ENCODE peak calls at places on chromosomes 7 and 10, in five cellular contexts. C is transverse colon, Q is tibial nerve, N is K562, I is A549. V is an unnamed sample.

GRCh38 chr10:97633921-97634320 is 621 bp upstream of the MORN4 start:
- DNase-seq in C (peak; percentile 10), Q (no peak), N (no peak), I (no peak), V (peak; percentile 30)

GRCh38 chr7:137097111-137097510 is 228.7 kb downstream of the CHRM2 start:
- DNase-seq in C (no peak), Q (no peak), N (no peak), I (no peak), V (no peak)

GRCh38 chr7:4612939-4613841 is 68.9 kb upstream of the FOXK1 start:
- DNase-seq in C (peak; percentile 18), Q (no peak), N (no peak), I (no peak), V (peak; percentile 10)

GRCh38 chr7:28316489-28316888 is 95.8 kb upstream of the CREB5 start:
- DNase-seq in C (no peak), Q (no peak), N (no peak), I (no peak), V (no peak)

GRCh38 chr7:41175435-41175834 is 527.5 kb downstream of the INHBA start:
- DNase-seq in C (no peak), Q (no peak), N (no peak), I (no peak), V (no peak)

GRCh38 chr10:20963721-20964595 is 66.8 kb upstream of the NEBL start:
- DNase-seq in C (no peak), Q (no peak), N (no peak), I (no peak), V (no peak)

GRCh38 chr10:106189254-106189653 is 975.3 kb downstream of the SORCS1 start:
- DNase-seq in C (no peak), Q (no peak), N (no peak), I (no peak), V (no peak)

GRCh38 chr7:1950623-1951523 is 280.8 kb downstream of the ELFN1 start:
- DNase-seq in C (peak; percentile 49), Q (peak; percentile 17), N (peak; percentile 70), I (no peak), V (no peak)

GRCh38 chr10:33240931-33241330 is 93.5 kb downstream of the NRP1 start:
- DNase-seq in C (no peak), Q (no peak), N (no peak), I (no peak), V (no peak)

GRCh38 chr10:14500172-14500765 is 169.5 kb upstream of the FRMD4A start:
- DNase-seq in C (peak; percentile 58), Q (no peak), N (no peak), I (no peak), V (no peak)

GRCh38 chr7:130985361-130985760 is 251.4 kb upstream of the KLF14 start:
- DNase-seq in C (no peak), Q (no peak), N (no peak), I (no peak), V (no peak)

GRCh38 chr7:136869991-136870798 is 1.7 kb downstream of the CHRM2 start:
- DNase-seq in C (no peak), Q (no peak), N (no peak), I (no peak), V (no peak)

GRCh38 chr10:69470463-69471163 is 19.3 kb downstream of the TSPAN15 start:
- DNase-seq in C (no peak), Q (no peak), N (no peak), I (no peak), V (no peak)

DNA sequence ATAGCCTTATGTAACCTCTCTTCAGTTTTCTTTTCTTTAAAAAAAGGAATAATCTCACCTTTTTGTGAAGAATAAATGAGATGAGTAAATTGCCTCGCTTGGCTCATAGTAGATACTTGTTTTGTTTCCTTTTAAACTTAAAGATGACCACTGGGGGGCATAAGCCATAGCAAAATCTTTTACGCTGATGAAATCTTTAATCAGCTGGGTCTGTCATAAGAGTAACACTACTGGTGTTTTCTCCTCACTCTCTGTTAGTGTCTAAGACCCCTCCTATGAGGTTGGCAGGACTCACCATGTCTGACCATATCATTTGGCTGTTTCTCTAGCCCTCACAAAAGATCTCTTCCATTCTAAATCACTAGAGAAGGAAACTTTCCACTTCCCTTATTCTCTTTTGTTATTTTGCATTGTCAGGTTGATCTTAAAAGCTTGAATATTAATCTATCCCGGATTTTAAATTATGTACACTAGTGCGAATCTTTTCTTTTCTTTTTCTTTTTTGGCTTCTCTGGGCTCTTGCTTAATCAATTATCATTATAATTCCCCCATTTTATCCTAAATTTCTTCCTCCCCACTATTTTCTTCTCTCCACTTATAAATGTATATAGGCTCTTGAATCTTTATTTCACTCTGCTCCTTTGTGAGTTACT is 12.5 kb downstream of the STAG3 start:
- DNase-seq in C (no peak), Q (no peak), N (peak; percentile 49), I (peak; percentile 58), V (no peak)
- TF ChIP-seq CTCF in C (peak; percentile 36), Q (peak; percentile 57), N (peak; percentile 73), I (peak; percentile 63), V (no peak)

GRCh38 chr7:47544416-47544815 is 37.5 kb downstream of the TNS3 start:
- DNase-seq in C (no peak), Q (no peak), N (no peak), I (no peak), V (no peak)
- H3K27ac ChIP-seq in C (no peak overlapping the region), Q (no peak overlapping the region), N (no peak overlapping the region), I (peak overlapping the region; percentile 29), V (no peak overlapping the region)

GRCh38 chr10:117615649-117616048 is 73.1 kb downstream of the EMX2 start:
- DNase-seq in C (no peak), Q (no peak), N (no peak), I (no peak), V (no peak)

GRCh38 chr10:117617664-117618063 is 75.1 kb downstream of the EMX2 start:
- DNase-seq in C (no peak), Q (no peak), N (no peak), I (no peak), V (no peak)

GRCh38 chr10:117619200-117619599 is 76.7 kb downstream of the EMX2 start:
- DNase-seq in C (no peak), Q (no peak), N (no peak), I (no peak), V (no peak)

GRCh38 chr10:117617086-117617485 is 74.5 kb downstream of the EMX2 start:
- DNase-seq in C (no peak), Q (no peak), N (no peak), I (no peak), V (no peak)

DNA sequence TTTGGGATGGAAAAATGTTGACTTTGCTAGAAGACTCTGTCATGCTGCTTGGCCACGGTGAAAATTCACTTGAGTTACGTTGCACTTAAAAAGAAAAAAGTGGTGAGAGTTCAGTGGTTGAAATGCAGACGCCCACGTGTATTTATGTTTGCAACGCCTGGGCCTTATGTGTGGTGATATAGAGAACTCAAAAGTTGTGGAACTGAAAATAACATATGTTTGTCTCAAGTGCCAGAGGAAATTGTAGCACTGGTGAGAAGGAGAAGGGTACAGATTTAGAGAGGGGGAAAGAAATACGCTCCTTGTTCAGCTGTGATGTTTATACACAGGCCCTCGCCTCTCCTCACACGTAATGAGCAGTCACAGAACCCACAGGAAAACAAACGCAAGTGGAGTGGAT is 73.6 kb downstream of the EMX2 start:
- DNase-seq in C (no peak), Q (no peak), N (no peak), I (no peak), V (no peak)
- TF ChIP-seq EP300 in C (no peak), Q (no peak), N (no peak), I (no peak), V (no peak)

GRCh38 chr7:29610031-29610490 is 46.4 kb downstream of the PRR15 start:
- DNase-seq in C (no peak), Q (no peak), N (no peak), I (no peak), V (no peak)

GRCh38 chr7:29611941-29612527 is 48.4 kb downstream of the PRR15 start:
- DNase-seq in C (no peak), Q (no peak), N (no peak), I (no peak), V (no peak)

GRCh38 chr7:29614229-29614628 is 50.6 kb downstream of the PRR15 start:
- DNase-seq in C (no peak), Q (no peak), N (no peak), I (no peak), V (no peak)

GRCh38 chr7:29613100-29613499 is 49.5 kb downstream of the PRR15 start:
- DNase-seq in C (no peak), Q (no peak), N (no peak), I (no peak), V (no peak)

DNA sequence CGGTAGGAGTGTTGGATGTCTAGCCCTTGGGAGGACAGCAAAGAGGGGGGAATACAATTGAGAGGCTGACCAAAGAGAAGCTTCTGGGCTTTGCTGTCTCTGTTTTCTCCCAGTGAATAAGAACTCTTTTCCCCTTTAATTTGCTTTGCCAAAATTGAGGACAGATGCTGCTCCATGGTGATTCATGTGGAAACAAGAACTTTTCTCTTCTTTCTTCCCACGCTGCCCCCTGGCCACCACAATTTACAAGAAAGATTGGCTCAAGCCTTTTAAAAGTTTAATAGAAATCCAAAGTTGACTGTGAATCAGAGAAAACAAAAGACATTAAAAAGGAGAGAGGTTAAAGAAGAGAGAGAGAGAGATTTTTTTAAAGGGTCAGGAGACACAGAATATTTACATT is 49.0 kb downstream of the PRR15 start:
- DNase-seq in C (no peak), Q (no peak), N (no peak), I (no peak), V (no peak)
- TF ChIP-seq CTCF in C (no peak), Q (no peak), N (no peak), I (no peak), V (no peak)

GRCh38 chr10:100345570-100346330 is 1.3 kb upstream of the SCD start:
- DNase-seq in C (no peak), Q (no peak), N (no peak), I (no peak), V (no peak)
- H3K27ac ChIP-seq in C (no peak overlapping the region), Q (peak overlapping the region; percentile 94), N (peak overlapping the region; percentile 80), I (peak overlapping the region; percentile 99), V (no peak overlapping the region)

GRCh38 chr10:4525095-4525494 is 300.9 kb upstream of the AKR1E2 start:
- DNase-seq in C (no peak), Q (no peak), N (no peak), I (no peak), V (no peak)

GRCh38 chr10:4527281-4527960 is 298.6 kb upstream of the AKR1E2 start:
- DNase-seq in C (no peak), Q (no peak), N (no peak), I (no peak), V (no peak)

GRCh38 chr10:4519691-4520402 is 306.2 kb upstream of the AKR1E2 start:
- DNase-seq in C (no peak), Q (peak; percentile 36), N (no peak), I (no peak), V (no peak)

GRCh38 chr10:4526426-4526825 is 299.6 kb upstream of the AKR1E2 start:
- DNase-seq in C (no peak), Q (no peak), N (no peak), I (no peak), V (no peak)

GRCh38 chr10:4522296-4523000 is 303.6 kb upstream of the AKR1E2 start:
- DNase-seq in C (no peak), Q (no peak), N (no peak), I (no peak), V (no peak)
- TF ChIP-seq EP300 in C (no peak), Q (no peak), N (no peak), I (no peak), V (no peak)

V was measured in ovary.